ENCODE peak calls at places on chromosomes 2 and 18, in eight cellular contexts. H is NCI-H1930; K is omental fat pad; T is right atrium auricular region; I is lower lobe of right lung; F is aorta; V is NCI-H748 treated with DMSO at 0.1 percent for 48 hours; N is stimulated activated CD4-positive, alpha-beta T cell treated with anti-CD3 and anti-CD28 coated beads, TNF-alpha, amount 100 ng/mL, for 24 hours. O is an unnamed sample.

GRCh38 chr2:27205206-27205605 is 6.6 kb upstream of the ATRAID start:
- DNase-seq in H (no peak), K (no peak), T (no peak), I (no peak), F (no peak), V (no peak), N (no peak), O (no peak)

GRCh38 chr2:176566936-176567335 is 297.7 kb downstream of the MTX2 start:
- DNase-seq in H (no peak), K (no peak), T (no peak), I (no peak), F (no peak), V (no peak), N (no peak), O (no peak)

GRCh38 chr2:177432703-177433102 is 40.1 kb downstream of the AGPS start:
- DNase-seq in H (no peak), K (no peak), T (no peak), I (no peak), F (no peak), V (no peak), N (no peak), O (no peak)

GRCh38 chr2:156903335-156903734 is 354.2 kb upstream of the GALNT5 start:
- DNase-seq in H (no peak), K (no peak), T (no peak), I (no peak), F (no peak), V (no peak), N (no peak), O (no peak)

GRCh38 chr2:172864182-172864581 is 128.5 kb downstream of the RAPGEF4 start:
- DNase-seq in H (peak), K (peak), T (peak), I (peak), F (peak), V (peak), N (peak), O (no peak)

GRCh38 chr2:239113164-239113563 is 265.3 kb downstream of the TWIST2 start:
- DNase-seq in H (no peak), K (no peak), T (no peak), I (no peak), F (no peak), V (no peak), N (no peak), O (no peak)

GRCh38 chr2:56860991-56861390 is 677.2 kb downstream of the CCDC85A start:
- DNase-seq in H (no peak), K (no peak), T (no peak), I (no peak), F (no peak), V (no peak), N (no peak), O (no peak)

GRCh38 chr18:23992119-23992940 is 22.2 kb upstream of the TTC39C start:
- DNase-seq in H (no peak), K (no peak), T (no peak), I (peak), F (no peak), V (peak), N (no peak), O (peak)

GRCh38 chr2:120820885-120821279 is 85.2 kb downstream of the GLI2 start:
- DNase-seq in H (no peak), K (no peak), T (no peak), I (no peak), F (peak), V (no peak), N (no peak), O (no peak)

GRCh38 chr18:70462078-70462439 is 173.2 kb downstream of the SOCS6 start:
- DNase-seq in H (no peak), K (no peak), T (no peak), I (no peak), F (no peak), V (no peak), N (no peak), O (no peak)

GRCh38 chr2:240393831-240394410 is 41.5 kb upstream of the GPC1 start:
- DNase-seq in H (no peak), K (no peak), T (no peak), I (no peak), F (peak), V (no peak), N (no peak), O (peak)

GRCh38 chr2:101162561-101163330 is 11.6 kb upstream of the TBC1D8 start:
- DNase-seq in H (no peak), K (no peak), T (no peak), I (no peak), F (no peak), V (no peak), N (no peak), O (no peak)

GRCh38 chr2:43180901-43181300 is 45.5 kb downstream of the ZFP36L2 start:
- DNase-seq in H (no peak), K (no peak), T (no peak), I (no peak), F (no peak), V (no peak), N (no peak), O (no peak)

GRCh38 chr2:226515344-226516055 is 284.1 kb downstream of the IRS1 start:
- DNase-seq in H (no peak), K (no peak), T (no peak), I (no peak), F (no peak), V (no peak), N (no peak), O (no peak)

GRCh38 chr18:50194623-50195532 is at the start of gene MYO5B:
- DNase-seq in H (peak), K (no peak), T (no peak), I (peak), F (no peak), V (peak), N (peak), O (peak)

GRCh38 chr18:45666520-45666919 is 51.2 kb downstream of the SLC14A2 start:
- DNase-seq in H (no peak), K (no peak), T (no peak), I (no peak), F (no peak), V (no peak), N (no peak), O (no peak)

GRCh38 chr2:24489942-24490673 is 946 bp upstream of the NCOA1 start:
- DNase-seq in H (no peak), K (no peak), T (no peak), I (no peak), F (no peak), V (peak), N (no peak), O (no peak)

GRCh38 chr2:55555977-55556376 is 36.5 kb downstream of the CFAP36 start:
- DNase-seq in H (no peak), K (no peak), T (no peak), I (no peak), F (no peak), V (no peak), N (no peak), O (no peak)

GRCh38 chr2:37378411-37378810 is 34.0 kb downstream of the QPCT start:
- DNase-seq in H (no peak), K (no peak), T (no peak), I (no peak), F (no peak), V (no peak), N (no peak), O (no peak)

GRCh38 chr18:28637897-28638296 is 461.0 kb upstream of the CDH2 start:
- DNase-seq in H (peak), K (no peak), T (no peak), I (no peak), F (no peak), V (peak), N (no peak), O (no peak)

GRCh38 chr18:22542400-22542835 is 124.7 kb upstream of the CTAGE1 start:
- DNase-seq in H (no peak), K (no peak), T (no peak), I (peak), F (peak), V (no peak), N (no peak), O (no peak)

GRCh38 chr2:160876029-160876428 is 284.2 kb upstream of the TANK start:
- DNase-seq in H (no peak), K (no peak), T (no peak), I (no peak), F (no peak), V (no peak), N (no peak), O (no peak)

GRCh38 chr2:69278366-69278765 is 108.7 kb downstream of the GFPT1 start:
- DNase-seq in H (no peak), K (no peak), T (no peak), I (no peak), F (no peak), V (no peak), N (no peak), O (no peak)

GRCh38 chr2:219453691-219454131 is 19.1 kb downstream of the SPEG start:
- DNase-seq in H (no peak), K (no peak), T (peak), I (peak), F (peak), V (no peak), N (no peak), O (peak)

GRCh38 chr2:125658583-125658982 is 997.4 kb upstream of the GYPC start:
- DNase-seq in H (no peak), K (no peak), T (no peak), I (no peak), F (no peak), V (no peak), N (no peak), O (no peak)

GRCh38 chr2:146312899-146313298 is 1531.9 kb upstream of the ACVR2A start:
- DNase-seq in H (no peak), K (no peak), T (no peak), I (no peak), F (no peak), V (peak), N (no peak), O (no peak)

GRCh38 chr2:60352491-60353405 is 200.7 kb downstream of the BCL11A start:
- DNase-seq in H (no peak), K (no peak), T (no peak), I (no peak), F (no peak), V (no peak), N (no peak), O (no peak)

GRCh38 chr2:164213916-164214315 is 407.4 kb downstream of the GRB14 start:
- DNase-seq in H (no peak), K (no peak), T (no peak), I (no peak), F (no peak), V (no peak), N (no peak), O (no peak)

GRCh38 chr18:75089748-75090327 is 119.1 kb downstream of the PTGR3 start:
- DNase-seq in H (no peak), K (no peak), T (peak), I (no peak), F (no peak), V (no peak), N (no peak), O (no peak)

GRCh38 chr2:119174216-119174992 is 15.9 kb upstream of the C1QL2 start:
- DNase-seq in H (no peak), K (no peak), T (no peak), I (peak), F (no peak), V (peak), N (peak), O (no peak)

GRCh38 chr2:41698787-41699422 is 348.9 kb upstream of the PKDCC start:
- DNase-seq in H (peak), K (no peak), T (no peak), I (no peak), F (peak), V (peak), N (no peak), O (no peak)

O was measured in RWPE2.